ENCODE peak calls at places on chromosomes 5 and 9, in six cellular contexts. E, A, X, F, O and R are unnamed samples. For H3K36me3, the result is how much of the 10 kb centered on the place peaks cover.

GRCh38 chr5:136012041-136012804 is 16.6 kb upstream of the TGFBI start:
- DNase-seq in O (no peak), A (no peak), E (no peak), X (no peak), F (no peak), R (no peak)

GRCh38 chr9:1722404-1722803 is 292.7 kb upstream of the SMARCA2 start:
- DNase-seq in F (no peak), A (no peak), X (no peak), O (no peak), E (no peak), R (no peak)

GRCh38 chr9:91991621-91992435 is 41.8 kb upstream of the ROR2 start:
- DNase-seq in F (no peak), X (no peak), O (no peak), E (no peak), A (no peak), R (no peak)

GRCh38 chr9:125183054-125183453 is 6.5 kb downstream of the PPP6C start:
- DNase-seq in X (no peak), A (no peak), E (no peak), F (no peak), O (no peak), R (no peak)

GRCh38 chr9:137672907-137673791 is 54.3 kb downstream of the EHMT1 start:
- DNase-seq in O (peak), E (peak), X (peak), A (peak), F (peak), R (peak)

GRCh38 chr9:116099821-116100220 is 53.8 kb upstream of the PAPPA start:
- DNase-seq in E (no peak), F (no peak), O (no peak), A (no peak), X (no peak), R (no peak)

GRCh38 chr5:40871177-40871576 is 30.0 kb downstream of the CARD6 start:
- DNase-seq in F (no peak), O (no peak), A (no peak), E (no peak), X (no peak), R (no peak)

GRCh38 chr9:129333961-129334743 is 156.1 kb upstream of the IER5L start:
- DNase-seq in O (peak), X (peak), F (peak), A (peak), E (peak), R (peak)

GRCh38 chr5:100505984-100506670 is 29.0 kb upstream of the FAM174A start:
- DNase-seq in O (no peak), F (peak), A (no peak), X (peak), E (no peak), R (no peak)

GRCh38 chr5:102090770-102091169 is 205.3 kb downstream of the SLCO4C1 start:
- DNase-seq in O (peak), X (peak), A (peak), E (no peak), F (peak), R (peak)

GRCh38 chr9:120715331-120715924 is 1.2 kb upstream of the MEGF9 start:
- DNase-seq in X (no peak), O (peak), A (no peak), F (no peak), E (peak), R (peak)

GRCh38 chr9:109014267-109015025 is 1.1 kb upstream of the CTNNAL1 start:
- DNase-seq in F (no peak), O (peak), E (no peak), X (no peak), A (no peak), R (no peak)

GRCh38 chr5:17190799-17191391 is 26.5 kb upstream of the BASP1 start:
- DNase-seq in X (no peak), E (no peak), A (no peak), F (no peak), O (no peak), R (no peak)

GRCh38 chr9:133148351-133149129 is 15.2 kb downstream of the GBGT1 start:
- DNase-seq in O (no peak), X (no peak), F (no peak), A (no peak), E (peak), R (peak)

GRCh38 chr9:28539432-28539831 is 966.2 kb upstream of the C9orf72 start:
- DNase-seq in O (no peak), F (no peak), E (no peak), X (no peak), A (no peak), R (no peak)

GRCh38 chr5:159156839-159157238 is 52.5 kb downstream of the RNF145 start:
- DNase-seq in E (no peak), X (peak), F (peak), O (peak), A (peak), R (peak)

GRCh38 chr9:70229026-70229425 is 29.8 kb upstream of the SMC5 start:
- DNase-seq in X (no peak), E (no peak), O (peak), F (no peak), A (no peak), R (peak)

GRCh38 chr5:2751592-2752021 is at the start of gene IRX2:
- DNase-seq in A (no peak), O (peak), E (peak), X (no peak), F (no peak), R (peak)

GRCh38 chr9:129320575-129321311 is 142.7 kb upstream of the IER5L start:
- DNase-seq in X (no peak), A (peak), O (peak), E (peak), F (no peak), R (peak)

GRCh38 chr9:129823163-129823933 is 588 bp downstream of the TOR1A start:
- DNase-seq in O (peak), X (no peak), A (no peak), F (no peak), E (no peak), R (peak)

GRCh38 chr9:81632599-81632998 is 56.7 kb downstream of the TLE1 start:
- DNase-seq in O (no peak), X (no peak), A (no peak), F (no peak), E (no peak), R (no peak)

GRCh38 chr5:16690243-16690839 is 73.5 kb upstream of the RETREG1 start:
- DNase-seq in F (peak), O (peak), E (no peak), A (peak), X (peak), R (peak)

GRCh38 chr5:146660381-146660960 is 144.5 kb upstream of the GPR151 start:
- DNase-seq in X (no peak), F (no peak), A (no peak), O (no peak), E (no peak), R (no peak)

GRCh38 chr5:58268263-58268662 is 191.6 kb downstream of the PLK2 start:
- DNase-seq in F (no peak), X (no peak), A (no peak), O (no peak), E (peak), R (no peak)

GRCh38 chr9:64061013-64061627 is 1223.9 kb downstream of the FOXD4L5 start:
- DNase-seq in X (no peak), E (no peak), A (no peak), O (no peak), F (no peak), R (no peak)

GRCh38 chr5:115842089-115842881 is 550 bp downstream of the AP3S1 start:
- DNase-seq in O (peak), F (peak), E (no peak), A (peak), X (no peak), R (peak)
- TF ChIP-seq CTCF in O (no peak), F (no peak), E (peak), A (peak), X (peak), R (peak)

GRCh38 chr9:134739660-134739968 is 98.0 kb downstream of the COL5A1 start:
- DNase-seq in F (no peak), E (no peak), X (no peak), A (no peak), O (no peak), R (no peak)
- H3K36me3 ChIP-seq in F (under half), E (under half), X (under half), A (under half), O (under half), R (under half)

DNA sequence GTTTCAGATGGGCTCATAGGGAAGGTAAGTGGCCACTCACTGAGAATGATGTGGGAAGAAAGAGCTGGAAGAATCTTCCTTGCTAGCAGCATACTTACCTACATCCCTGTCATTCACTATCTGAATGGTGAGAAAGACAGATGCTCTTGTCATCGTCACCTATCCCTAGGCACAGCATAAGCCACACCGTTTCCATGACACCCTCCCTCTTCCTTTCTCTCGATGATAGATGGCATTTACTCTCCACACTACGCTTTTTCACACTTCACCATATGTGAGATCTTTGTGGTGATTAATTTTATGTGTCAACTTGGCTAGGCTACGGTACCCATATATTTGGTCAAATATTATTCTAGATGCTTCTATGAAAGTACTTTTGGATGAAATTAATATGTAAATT is 44.4 kb upstream of the FER start:
- DNase-seq in O (no peak), X (no peak), E (no peak), A (no peak), F (no peak), R (no peak)
- TF ChIP-seq CTCF in O (no peak), X (no peak), E (no peak), A (no peak), F (no peak), R (no peak)

GRCh38 chr9:128070874-128071273 is 2.8 kb downstream of the SLC25A25 start:
- DNase-seq in A (no peak), O (no peak), E (no peak), F (no peak), X (no peak), R (no peak)

GRCh38 chr9:128066713-128067621 is at the start of gene NAIF1:
- DNase-seq in O (peak), F (peak), X (peak), A (peak), E (peak), R (peak)

GRCh38 chr9:128067622-128067897 is 440 bp upstream of the NAIF1 start:
- DNase-seq in A (no peak), O (no peak), X (no peak), F (no peak), E (no peak), R (no peak)

GRCh38 chr9:128067898-128068655 is at the start of gene SLC25A25:
- DNase-seq in A (peak), F (peak), E (peak), X (peak), O (peak), R (peak)

GRCh38 chr9:128068656-128069221 is 707 bp downstream of the SLC25A25 start:
- DNase-seq in O (no peak), E (no peak), F (no peak), X (no peak), A (no peak), R (no peak)
- H3K36me3 ChIP-seq in O (under half), E (under half), F (under half), X (under half), A (under half), R (under half)

GRCh38 chr5:142915840-142916424 is 145.8 kb downstream of the ARHGAP26 start:
- DNase-seq in X (peak), E (no peak), F (no peak), O (peak), A (peak), R (peak)
- TF ChIP-seq CTCF in X (peak), E (peak), F (peak), O (no peak), A (peak), R (peak)

GRCh38 chr5:53309653-53310052 is 170.8 kb upstream of the FST start:
- DNase-seq in X (no peak), A (no peak), E (no peak), O (no peak), F (no peak), R (no peak)
- H3K36me3 ChIP-seq in X (under half), A (under half), E (under half), O (under half), F (under half), R (under half)

DNA sequence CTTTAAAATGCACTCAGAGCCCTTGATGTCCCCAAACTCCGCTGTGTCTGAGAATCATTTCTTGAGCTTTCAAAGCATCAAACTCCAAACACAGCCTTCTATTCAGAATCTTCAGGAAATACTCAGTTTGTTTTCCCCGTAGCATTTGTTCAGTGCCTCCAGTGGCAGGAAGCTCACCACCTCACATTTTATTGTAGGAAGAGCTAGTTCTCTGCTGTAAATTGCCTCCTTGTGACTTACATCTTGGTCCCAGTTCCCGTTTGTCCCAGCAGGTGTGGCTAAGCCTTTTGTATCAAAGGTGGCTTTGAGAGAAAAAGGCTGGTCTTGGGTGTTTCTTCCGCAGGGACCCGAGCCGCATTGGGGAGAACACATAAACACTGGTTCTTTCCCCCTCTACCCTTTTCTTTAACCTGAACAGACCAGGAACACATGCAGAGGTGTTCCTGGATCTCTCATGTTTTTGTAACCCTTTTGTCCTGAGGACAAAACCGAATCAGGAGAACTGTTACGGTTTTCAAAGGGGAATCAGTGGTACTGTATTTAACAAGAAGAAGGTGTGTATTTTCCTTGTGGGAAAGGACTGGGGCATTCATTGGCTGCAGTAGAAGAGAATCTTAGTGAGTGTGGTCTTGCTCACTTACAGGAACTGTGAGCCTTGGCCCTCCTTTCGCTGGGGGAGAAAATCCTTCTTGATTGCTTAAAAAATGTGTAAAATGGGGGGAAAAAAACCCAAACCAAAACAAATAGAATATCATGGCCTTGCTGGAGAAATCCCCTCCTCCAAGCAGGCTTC is 1.9 kb downstream of the OSMR start:
- DNase-seq in O (no peak), A (no peak), F (no peak), X (no peak), E (no peak), R (no peak)
- TF ChIP-seq CTCF in O (no peak), A (no peak), F (peak), X (peak), E (no peak), R (no peak)